ENCODE peak calls at places on chromosomes 16 and 17, in four cellular contexts. One of them, this sample, is unnamed.

GRCh38 chr16:28320023-28320561 is 27.8 kb downstream of the SBK1 start:
- DNase-seq in K562: no peak
- DNase-seq in GM12878: no peak
- DNase-seq in HepG2: no peak
- DNase-seq in this sample: no peak

GRCh38 chr16:60120586-60120985 is 1386.5 kb upstream of the GOT2 start:
- DNase-seq in K562: no peak
- DNase-seq in GM12878: no peak
- DNase-seq in HepG2: no peak
- DNase-seq in this sample: no peak

GRCh38 chr17:64781810-64782555 is 119.9 kb upstream of the SMURF2 start:
- DNase-seq in K562: no peak
- DNase-seq in GM12878: no peak
- DNase-seq in HepG2: no peak
- DNase-seq in this sample: peak; percentile 54

GRCh38 chr17:30333503-30334240 is at the start of gene TMIGD1:
- DNase-seq in K562: no peak
- DNase-seq in GM12878: no peak
- DNase-seq in HepG2: no peak
- DNase-seq in this sample: no peak

GRCh38 chr16:49701867-49702494 is 153.9 kb downstream of the ZNF423 start:
- DNase-seq in K562: no peak
- DNase-seq in GM12878: no peak
- DNase-seq in HepG2: no peak
- DNase-seq in this sample: peak; percentile 74

GRCh38 chr16:10965440-10966039 is 21.2 kb downstream of the CLEC16A start:
- DNase-seq in K562: peak; percentile 21
- DNase-seq in GM12878: peak; percentile 92
- DNase-seq in HepG2: no peak
- DNase-seq in this sample: no peak

GRCh38 chr17:61475726-61476125 is 23.5 kb downstream of the TBX4 start:
- DNase-seq in K562: no peak
- DNase-seq in GM12878: no peak
- DNase-seq in HepG2: no peak
- DNase-seq in this sample: no peak

GRCh38 chr17:3890082-3890892 is 2.6 kb downstream of the CAMKK1 start:
- DNase-seq in K562: peak; percentile 21
- DNase-seq in GM12878: no peak
- DNase-seq in HepG2: no peak
- DNase-seq in this sample: no peak

GRCh38 chr17:60601443-60602384 is 1.7 kb downstream of the PPM1D start:
- DNase-seq in K562: peak; percentile 78
- DNase-seq in GM12878: peak; percentile 40
- DNase-seq in HepG2: peak; percentile 88
- DNase-seq in this sample: no peak

GRCh38 chr17:10172241-10172741 is 26.1 kb downstream of the GAS7 start:
- DNase-seq in K562: no peak
- DNase-seq in GM12878: no peak
- DNase-seq in HepG2: no peak
- DNase-seq in this sample: no peak

GRCh38 chr16:19123535-19124178 is 9.9 kb downstream of the ITPRIPL2 start:
- DNase-seq in K562: no peak
- DNase-seq in GM12878: no peak
- DNase-seq in HepG2: peak; percentile 84
- DNase-seq in this sample: no peak

GRCh38 chr17:76501018-76501826 is at the start of gene RHBDF2:
- DNase-seq in K562: peak; percentile 97
- DNase-seq in GM12878: peak; percentile 62
- DNase-seq in HepG2: peak; percentile 79
- DNase-seq in this sample: peak; percentile 65

GRCh38 chr16:83843657-83844056 is 35.9 kb downstream of the HSBP1 start:
- DNase-seq in K562: no peak
- DNase-seq in GM12878: no peak
- DNase-seq in HepG2: no peak
- DNase-seq in this sample: no peak

GRCh38 chr16:27771201-27771910 is 221.4 kb downstream of the KATNIP start:
- DNase-seq in K562: no peak
- DNase-seq in GM12878: no peak
- DNase-seq in HepG2: no peak
- DNase-seq in this sample: no peak

GRCh38 chr17:46060461-46060860 is 61.4 kb downstream of the STH start:
- DNase-seq in K562: no peak
- DNase-seq in GM12878: no peak
- DNase-seq in HepG2: no peak
- DNase-seq in this sample: no peak

GRCh38 chr17:158379-158778 is 21.0 kb downstream of the SCGB1C2 start:
- DNase-seq in K562: no peak
- DNase-seq in GM12878: no peak
- DNase-seq in HepG2: no peak
- DNase-seq in this sample: no peak

GRCh38 chr17:155576-155975 is 18.2 kb downstream of the SCGB1C2 start:
- DNase-seq in K562: no peak
- DNase-seq in GM12878: no peak
- DNase-seq in HepG2: no peak
- DNase-seq in this sample: no peak

GRCh38 chr17:157901-158300 is 20.5 kb downstream of the SCGB1C2 start:
- DNase-seq in K562: no peak
- DNase-seq in GM12878: no peak
- DNase-seq in HepG2: no peak
- DNase-seq in this sample: no peak

GRCh38 chr17:156094-156621 is 18.8 kb downstream of the SCGB1C2 start:
- DNase-seq in K562: no peak
- DNase-seq in GM12878: no peak
- DNase-seq in HepG2: no peak
- DNase-seq in this sample: no peak

GRCh38 chr17:156946-157345 is 19.6 kb downstream of the SCGB1C2 start:
- DNase-seq in K562: no peak
- DNase-seq in GM12878: no peak
- DNase-seq in HepG2: no peak
- DNase-seq in this sample: no peak
- TF ChIP-seq TAF1 in K562: no peak
- TF ChIP-seq TAF1 in GM12878: no peak
- TF ChIP-seq TAF1 in HepG2: no peak
- TF ChIP-seq TAF1 in this sample: no peak

GRCh38 chr17:19744492-19744891 is 3.6 kb downstream of the ALDH3A1 start:
- DNase-seq in K562: no peak
- DNase-seq in GM12878: no peak
- DNase-seq in HepG2: no peak
- DNase-seq in this sample: peak; percentile 69

GRCh38 chr17:19743101-19744100 is 4.7 kb downstream of the ALDH3A1 start:
- DNase-seq in K562: no peak
- DNase-seq in GM12878: no peak
- DNase-seq in HepG2: no peak
- DNase-seq in this sample: no peak

GRCh38 chr17:19746517-19746916 is 1.6 kb downstream of the ALDH3A1 start:
- DNase-seq in K562: no peak
- DNase-seq in GM12878: no peak
- DNase-seq in HepG2: no peak
- DNase-seq in this sample: no peak

GRCh38 chr17:19747159-19747719 is 859 bp downstream of the ALDH3A1 start:
- DNase-seq in K562: no peak
- DNase-seq in GM12878: no peak
- DNase-seq in HepG2: no peak
- DNase-seq in this sample: no peak

DNA sequence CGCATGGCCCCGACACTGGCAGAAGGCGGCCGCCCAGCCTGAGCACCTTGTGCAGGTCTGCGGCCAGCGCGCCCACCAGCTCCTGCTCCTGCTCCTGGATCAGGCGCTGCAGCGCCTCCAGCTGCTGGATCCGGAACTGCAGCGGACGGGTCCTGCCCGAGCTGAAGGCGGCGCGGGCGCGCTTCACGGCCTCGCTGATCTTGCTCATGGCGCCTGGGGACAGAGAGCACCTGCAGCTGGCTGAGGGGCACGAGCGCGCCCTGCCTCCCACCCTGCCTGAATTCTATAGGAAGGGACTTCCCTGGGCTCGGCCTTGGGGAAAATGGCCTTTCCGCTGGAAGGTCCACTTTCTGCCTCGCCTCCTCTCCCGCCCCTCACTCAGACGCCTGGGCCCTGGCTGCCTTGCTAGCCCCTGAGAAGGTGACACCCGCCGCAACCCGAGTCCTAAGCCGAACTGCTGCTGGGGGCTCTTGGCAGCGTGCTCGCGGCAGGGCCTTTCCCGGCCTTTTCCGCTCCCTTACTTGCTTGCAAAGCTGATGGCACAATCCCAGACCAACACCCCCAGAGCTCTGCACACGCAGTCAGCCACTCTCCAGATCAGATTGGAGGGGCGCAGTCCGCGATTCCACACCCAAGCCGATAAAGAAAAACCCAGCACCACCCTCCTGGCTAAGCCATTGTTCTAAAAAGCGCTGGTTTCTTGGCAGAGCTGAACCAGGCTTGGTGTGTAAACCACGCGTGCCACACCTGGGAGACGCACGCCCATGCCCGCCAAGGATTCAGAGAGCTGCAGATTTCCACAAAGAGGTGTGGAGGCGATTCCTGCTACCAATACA is 3.0 kb downstream of the ALDH3A1 start:
- DNase-seq in K562: peak; percentile 32
- DNase-seq in GM12878: no peak
- DNase-seq in HepG2: no peak
- DNase-seq in this sample: peak; percentile 100
- TF ChIP-seq CREB1 in K562: no peak
- TF ChIP-seq CREB1 in GM12878: no peak
- TF ChIP-seq CREB1 in HepG2: no peak
- TF ChIP-seq CREB1 in this sample: no peak

DNA sequence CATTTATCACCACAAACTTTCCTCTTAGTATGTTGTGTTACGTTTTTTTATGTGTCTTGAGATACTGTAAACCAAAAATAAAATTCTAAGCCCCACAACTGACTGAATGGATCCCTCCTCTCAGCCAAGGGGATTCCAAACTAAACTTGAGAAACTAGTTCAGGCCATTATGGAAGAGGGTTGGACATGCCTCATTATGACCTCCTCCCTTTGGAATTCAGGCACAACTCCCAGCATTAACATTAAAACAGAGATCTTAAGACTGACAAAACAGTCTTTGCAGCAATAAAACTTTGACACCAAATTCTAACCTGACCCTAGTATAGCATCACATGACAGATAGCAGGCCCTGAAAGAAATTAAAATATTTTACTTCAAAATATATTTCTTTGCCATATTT is 51.1 kb upstream of the SLC47A1 start:
- DNase-seq in K562: no peak
- DNase-seq in GM12878: no peak
- DNase-seq in HepG2: no peak
- DNase-seq in this sample: no peak
- TF ChIP-seq TAF1 in K562: no peak
- TF ChIP-seq TAF1 in GM12878: no peak
- TF ChIP-seq TAF1 in HepG2: no peak
- TF ChIP-seq TAF1 in this sample: no peak

DNA sequence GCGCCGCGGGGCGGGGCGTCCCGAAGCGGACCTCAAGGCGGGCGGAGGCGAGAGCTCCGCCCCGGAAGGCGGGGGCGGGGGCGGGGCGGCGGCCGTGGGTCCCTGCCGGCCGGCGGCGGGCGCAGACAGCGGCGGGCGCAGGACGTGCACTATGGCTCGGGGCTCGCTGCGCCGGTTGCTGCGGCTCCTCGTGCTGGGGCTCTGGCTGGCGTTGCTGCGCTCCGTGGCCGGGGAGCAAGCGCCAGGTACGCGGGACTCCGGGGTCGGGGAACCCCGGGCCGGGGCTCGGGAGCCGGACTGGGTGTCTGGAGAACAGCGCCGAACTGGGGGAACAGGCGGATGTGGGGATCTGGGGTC is at the start of gene TNFRSF12A:
- DNase-seq in K562: peak; percentile 90
- DNase-seq in GM12878: no peak
- DNase-seq in HepG2: peak; percentile 66
- DNase-seq in this sample: peak; percentile 85
- TF ChIP-seq CREB1 in K562: no peak
- TF ChIP-seq CREB1 in GM12878: peak; percentile 11
- TF ChIP-seq CREB1 in HepG2: no peak
- TF ChIP-seq CREB1 in this sample: no peak